ENCODE peak calls at places on chromosomes 7 and 10, in eight cellular contexts. Y is endodermal cell, Z is upper lobe of right lung, X is left ventricle myocardium inferior, C is pancreas, J is heart left ventricle, G is A673, M is lung. O is an unnamed sample. For H3K27me3 and H3K4me1, the result is how much of the 10 kb centered on the place peaks cover.

GRCh38 chr7:143458263-143458662 is 15.0 kb downstream of the TAS2R60 start:
- DNase-seq in M (no peak), Z (no peak), G (no peak), C (no peak), X (no peak), Y (no peak), J (no peak), O (no peak)

GRCh38 chr7:81499262-81500116 is 270.4 kb downstream of the HGF start:
- DNase-seq in Y (peak), C (peak), M (no peak), J (no peak), G (peak), X (no peak), Z (no peak), O (no peak)

GRCh38 chr10:116690356-116691078 is 51.8 kb downstream of the HSPA12A start:
- DNase-seq in Y (peak), G (no peak), M (no peak), J (peak), Z (no peak), X (no peak), C (no peak), O (no peak)

GRCh38 chr7:123769371-123769770 is 20.6 kb upstream of the WASL start:
- DNase-seq in G (no peak), C (peak), M (peak), J (peak), Y (no peak), Z (no peak), X (peak), O (no peak)

GRCh38 chr7:159227433-159227832 is 82.8 kb upstream of the VIPR2 start:
- DNase-seq in Y (no peak), G (no peak), J (no peak), C (no peak), Z (no peak), M (no peak), X (no peak), O (no peak)

GRCh38 chr7:17545348-17545747 is 246.9 kb downstream of the AHR start:
- DNase-seq in G (no peak), Y (no peak), X (no peak), J (no peak), C (no peak), M (no peak), Z (no peak), O (no peak)

GRCh38 chr7:148434181-148434769 is 156.3 kb upstream of the C7orf33 start:
- DNase-seq in Y (no peak), X (no peak), M (no peak), J (no peak), C (no peak), G (no peak), Z (no peak), O (no peak)

GRCh38 chr10:83685458-83685857 is 453.9 kb upstream of the GHITM start:
- DNase-seq in Y (no peak), X (no peak), G (no peak), J (no peak), Z (no peak), M (no peak), C (no peak), O (no peak)

GRCh38 chr7:53988376-53988775 is 553.8 kb upstream of the VSTM2A start:
- DNase-seq in X (no peak), C (no peak), G (no peak), Y (no peak), J (no peak), Z (no peak), M (no peak), O (no peak)

GRCh38 chr10:32379314-32379949 is 32.5 kb upstream of the EPC1 start:
- DNase-seq in J (no peak), G (peak), Z (no peak), M (no peak), X (no peak), C (peak), Y (peak), O (peak)

GRCh38 chr10:71143170-71143569 is 69.2 kb upstream of the UNC5B start:
- DNase-seq in J (peak), M (no peak), C (no peak), G (no peak), Z (no peak), Y (no peak), X (peak), O (no peak)

GRCh38 chr7:87598234-87599009 is 2.3 kb downstream of the ABCB1 start:
- DNase-seq in J (no peak), M (no peak), G (no peak), C (no peak), Y (no peak), X (no peak), Z (no peak), O (no peak)

GRCh38 chr7:87596136-87596535 is 4.5 kb downstream of the ABCB1 start:
- DNase-seq in C (no peak), Z (no peak), M (no peak), J (no peak), G (no peak), X (no peak), Y (no peak), O (no peak)

GRCh38 chr7:87599336-87599735 is 1.3 kb downstream of the ABCB1 start:
- DNase-seq in C (no peak), J (no peak), M (no peak), G (no peak), Y (no peak), Z (no peak), X (no peak), O (no peak)

GRCh38 chr7:87600130-87601124 is at the start of gene ABCB1:
- DNase-seq in X (peak), J (peak), G (peak), Y (peak), M (peak), Z (peak), C (peak), O (peak)

GRCh38 chr7:87596696-87597095 is 4.0 kb downstream of the ABCB1 start:
- DNase-seq in G (no peak), Y (no peak), X (no peak), C (no peak), Z (no peak), J (no peak), M (no peak), O (no peak)
- H3K27me3 ChIP-seq in G (half or more), Y (half or more), X (under half), C (under half), Z (under half), J (under half), M (under half), O (under half)

GRCh38 chr10:77387247-77387646 is 250.4 kb downstream of the KCNMA1 start:
- DNase-seq in C (no peak), J (no peak), G (no peak), Z (no peak), Y (peak), M (no peak), X (no peak), O (no peak)
- H3K4me1 ChIP-seq in C (under half), J (under half), G (under half), Z (under half), Y (under half), M (under half), X (under half), O (under half)

GRCh38 chr7:100003711-100004661 is 11.4 kb upstream of the ZKSCAN1 start:
- DNase-seq in X (no peak), J (no peak), Y (peak), C (peak), G (no peak), Z (peak), M (peak), O (no peak)
- H3K27ac ChIP-seq in X (no peak), J (no peak), Y (no peak), C (peak), G (no peak), Z (no peak), M (peak), O (no peak)

GRCh38 chr7:70134029-70134445 is 535.8 kb downstream of the AUTS2 start:
- DNase-seq in J (no peak), Y (no peak), Z (no peak), M (no peak), X (no peak), C (no peak), G (peak), O (no peak)

GRCh38 chr7:70133291-70133690 is 535.0 kb downstream of the AUTS2 start:
- DNase-seq in J (no peak), Y (no peak), X (no peak), Z (no peak), G (no peak), M (no peak), C (no peak), O (no peak)

GRCh38 chr7:70132802-70133201 is 534.5 kb downstream of the AUTS2 start:
- DNase-seq in Y (no peak), Z (no peak), M (no peak), X (no peak), G (no peak), C (no peak), J (no peak), O (no peak)

GRCh38 chr7:70135656-70136055 is 537.4 kb downstream of the AUTS2 start:
- DNase-seq in X (no peak), M (no peak), G (no peak), Y (no peak), Z (no peak), J (no peak), C (no peak), O (no peak)

DNA sequence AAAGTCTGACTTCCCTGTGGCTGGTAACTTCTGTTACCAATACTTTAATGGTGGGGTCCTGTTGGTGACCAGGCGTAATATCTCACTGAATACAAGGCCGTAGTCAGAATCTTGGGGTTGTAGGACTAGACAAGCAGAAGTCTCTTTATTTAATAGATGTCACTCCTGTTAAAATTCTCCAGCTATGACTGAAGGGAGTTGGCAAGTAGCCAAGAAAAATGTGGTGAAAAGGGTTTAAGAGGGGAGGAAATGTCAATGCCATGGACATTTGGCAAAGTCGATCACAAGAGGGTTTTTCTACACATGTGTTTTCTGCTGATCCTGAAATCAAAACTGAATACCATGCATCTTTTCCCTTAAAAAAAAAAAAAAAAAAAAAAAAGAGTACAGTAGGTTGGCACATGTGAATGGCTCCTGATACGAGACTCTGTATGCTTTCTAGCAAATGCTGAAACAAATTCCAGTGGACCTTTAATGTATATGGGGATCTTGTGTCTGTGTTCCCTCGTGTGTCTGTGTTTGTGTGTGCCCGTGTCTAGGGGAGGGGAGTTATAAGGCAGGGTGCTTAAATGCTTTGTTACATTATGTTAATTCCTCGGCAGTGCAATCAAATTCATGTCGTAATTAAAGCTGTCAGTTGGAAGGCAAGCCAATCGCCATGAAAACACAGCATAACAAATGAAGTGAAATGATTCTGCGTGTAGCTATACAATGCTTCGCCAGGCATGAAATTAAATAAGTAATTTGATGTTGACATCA is 533.7 kb downstream of the AUTS2 start:
- DNase-seq in J (no peak), C (no peak), Z (no peak), Y (no peak), X (no peak), M (no peak), G (peak), O (no peak)
- H3K27me3 ChIP-seq in J (under half), C (under half), Z (under half), Y (under half), X (under half), M (under half), G (under half), O (under half)

GRCh38 chr7:34043461-34044318 is 138.4 kb downstream of the BMPER start:
- DNase-seq in J (no peak), G (no peak), Z (no peak), X (no peak), Y (no peak), M (no peak), C (no peak), O (no peak)
- H3K4me1 ChIP-seq in J (under half), G (half or more), Z (under half), X (under half), Y (under half), M (under half), C (under half), O (under half)

GRCh38 chr7:130135208-130136205 is 65.2 kb downstream of the KLHDC10 start:
- DNase-seq in X (no peak), J (no peak), Y (no peak), M (no peak), C (no peak), Z (no peak), G (no peak), O (no peak)
- H3K27ac ChIP-seq in X (no peak), J (no peak), Y (no peak), M (no peak), C (no peak), Z (no peak), G (no peak), O (no peak)

GRCh38 chr10:17227367-17228080 is 517 bp upstream of the VIM start:
- DNase-seq in Z (no peak), J (no peak), G (peak), X (no peak), M (no peak), Y (no peak), C (no peak), O (peak)
- H3K27me3 ChIP-seq in Z (under half), J (under half), G (under half), X (under half), M (under half), Y (under half), C (under half), O (under half)

DNA sequence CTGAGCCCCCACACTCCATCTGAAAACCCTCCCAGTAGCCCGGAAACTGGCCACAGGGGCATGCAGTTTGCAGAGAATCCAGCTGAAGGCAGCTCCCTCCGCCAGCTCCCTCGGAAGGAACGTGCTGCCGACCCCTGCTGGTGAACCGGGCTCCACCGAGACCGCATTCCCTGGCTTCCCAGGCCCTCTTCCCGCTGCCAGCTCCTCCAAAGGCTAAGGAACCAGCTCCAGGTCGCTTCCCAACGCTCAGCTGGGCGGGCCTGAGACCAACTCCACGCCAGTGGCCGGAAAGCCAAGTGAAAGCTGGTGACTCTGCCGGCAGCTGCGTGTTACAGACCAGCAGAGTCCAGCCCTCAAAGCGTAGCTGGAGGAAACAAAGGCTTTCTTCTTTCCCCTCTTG is 35.8 kb downstream of the GPER1 start:
- DNase-seq in Y (peak), J (peak), Z (peak), X (peak), M (no peak), C (peak), G (peak), O (no peak)
- H3K4me1 ChIP-seq in Y (under half), J (under half), Z (under half), X (under half), M (under half), C (under half), G (under half), O (under half)

DNA sequence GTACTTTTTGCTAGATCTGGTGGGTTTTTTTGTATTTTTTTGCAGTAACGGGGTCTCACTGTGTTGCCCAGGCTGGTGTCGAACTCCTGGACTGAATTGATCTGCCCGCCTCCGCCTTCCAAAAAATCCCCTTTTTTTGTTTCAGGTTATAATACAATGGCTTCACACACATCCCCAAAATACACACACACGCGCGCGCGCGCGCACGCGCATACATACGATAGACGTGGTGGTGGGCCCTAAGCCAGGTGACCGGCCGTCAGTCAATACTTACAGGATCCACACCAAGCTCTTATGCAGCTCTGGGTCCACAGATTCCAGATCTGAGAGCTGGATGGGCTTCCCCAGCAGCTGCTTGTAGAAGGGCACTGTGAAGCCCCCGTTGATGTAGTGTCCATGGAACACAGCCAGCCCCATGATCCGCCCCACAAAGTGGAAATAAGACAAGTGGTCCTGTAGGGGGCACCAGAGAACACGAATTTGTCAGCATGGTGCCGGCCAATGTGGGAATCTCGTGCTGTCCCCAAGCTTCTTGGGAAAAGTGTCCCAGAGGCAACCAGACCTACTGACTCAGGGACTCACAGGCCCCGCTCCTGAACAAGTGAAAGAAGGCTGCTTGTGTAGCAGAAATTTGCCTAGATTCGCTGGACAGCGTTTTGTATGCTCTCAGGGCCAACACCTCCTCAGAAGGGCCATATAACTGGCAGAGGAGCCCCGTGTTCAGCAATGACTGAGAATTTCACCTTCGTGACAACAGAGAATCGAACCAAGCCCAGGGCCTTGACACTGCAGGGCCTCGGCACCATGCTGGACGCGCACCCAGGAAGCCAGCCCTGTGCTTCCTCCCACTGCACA is 103.6 kb downstream of the SMURF1 start:
- DNase-seq in M (peak), Z (peak), G (peak), Y (peak), C (peak), J (peak), X (peak), O (peak)
- H3K27ac ChIP-seq in M (peak), Z (peak), G (no peak), Y (peak), C (no peak), J (peak), X (peak), O (no peak)

GRCh38 chr10:11598749-11599396 is 12.6 kb downstream of the USP6NL start:
- DNase-seq in J (no peak), Z (no peak), M (no peak), Y (no peak), G (peak), C (no peak), X (no peak), O (no peak)
- H3K27me3 ChIP-seq in J (under half), Z (under half), M (under half), Y (under half), G (under half), C (under half), X (under half), O (under half)

O was measured in CD4-positive, CD25-positive, alpha-beta regulatory T cell.